ENCODE peak calls at places on chromosome 2, in ten cellular contexts. K, P, D, C, V, L, Y, A, J and T are unnamed samples.

GRCh38 chr2:213122730-213123129 is 28.7 kb downstream of the IKZF2 start:
- DNase-seq in K (no peak), P (no peak), D (no peak), C (no peak), V (no peak), L (no peak), Y (no peak), A (no peak), J (no peak), T (no peak)

GRCh38 chr2:156436477-156437085 is 402 bp downstream of the GPD2 start:
- DNase-seq in K (peak), P (no peak), D (peak), C (peak), V (no peak), L (no peak), Y (no peak), A (no peak), J (peak), T (no peak)

GRCh38 chr2:176710657-176711197 is 441.5 kb downstream of the MTX2 start:
- DNase-seq in K (no peak), P (no peak), D (no peak), C (no peak), V (no peak), L (no peak), Y (no peak), A (no peak), J (no peak), T (no peak)

GRCh38 chr2:94759211-94759610 is 112.0 kb upstream of the TEKT4 start:
- DNase-seq in K (no peak), P (no peak), D (peak), C (no peak), V (no peak), L (no peak), Y (no peak), A (no peak), J (no peak), T (no peak)

GRCh38 chr2:168457177-168457905 is 1.3 kb downstream of the CERS6 start:
- DNase-seq in K (no peak), P (no peak), D (peak), C (no peak), V (no peak), L (no peak), Y (no peak), A (no peak), J (no peak), T (no peak)

GRCh38 chr2:150627526-150627925 is 140.1 kb upstream of the RND3 start:
- DNase-seq in K (no peak), P (no peak), D (no peak), C (no peak), V (no peak), L (no peak), Y (no peak), A (no peak), J (no peak), T (no peak)

GRCh38 chr2:102271844-102272243 is 39.5 kb upstream of the IL1RL1 start:
- DNase-seq in K (no peak), P (no peak), D (no peak), C (no peak), V (no peak), L (no peak), Y (no peak), A (no peak), J (no peak), T (no peak)

GRCh38 chr2:217922101-217923006 is 80.4 kb downstream of the TNS1 start:
- DNase-seq in K (no peak), P (no peak), D (no peak), C (no peak), V (peak), L (no peak), Y (no peak), A (peak), J (no peak), T (peak)

GRCh38 chr2:105396254-105397024 is 2.4 kb downstream of the FHL2 start:
- DNase-seq in K (peak), P (no peak), D (peak), C (no peak), V (peak), L (no peak), Y (no peak), A (no peak), J (no peak), T (no peak)

GRCh38 chr2:191612496-191612895 is 65.4 kb upstream of the NABP1 start:
- DNase-seq in K (no peak), P (no peak), D (no peak), C (no peak), V (no peak), L (no peak), Y (no peak), A (no peak), J (no peak), T (no peak)

GRCh38 chr2:178553047-178553446 is 72.8 kb downstream of the PLEKHA3 start:
- DNase-seq in K (no peak), P (no peak), D (no peak), C (no peak), V (no peak), L (no peak), Y (no peak), A (no peak), J (no peak), T (no peak)

GRCh38 chr2:174487536-174488162 is 820 bp upstream of the GPR155 start:
- DNase-seq in K (no peak), P (no peak), D (no peak), C (no peak), V (no peak), L (no peak), Y (no peak), A (no peak), J (no peak), T (no peak)

GRCh38 chr2:199258291-199258690 is 199.4 kb downstream of the SATB2 start:
- DNase-seq in K (no peak), P (no peak), D (no peak), C (no peak), V (no peak), L (no peak), Y (no peak), A (no peak), J (no peak), T (no peak)

GRCh38 chr2:222038086-222038802 is 260.6 kb downstream of the PAX3 start:
- DNase-seq in K (no peak), P (no peak), D (no peak), C (peak), V (no peak), L (no peak), Y (no peak), A (no peak), J (no peak), T (no peak)

GRCh38 chr2:54570925-54571694 is 115.0 kb downstream of the SPTBN1 start:
- DNase-seq in K (peak), P (no peak), D (peak), C (no peak), V (no peak), L (no peak), Y (peak), A (peak), J (peak), T (no peak)

GRCh38 chr2:44933434-44933951 is 8.0 kb upstream of the SIX3 start:
- DNase-seq in K (no peak), P (no peak), D (no peak), C (no peak), V (no peak), L (no peak), Y (no peak), A (no peak), J (no peak), T (no peak)

GRCh38 chr2:158893057-158893456 is 75.4 kb upstream of the TANC1 start:
- DNase-seq in K (no peak), P (no peak), D (no peak), C (peak), V (no peak), L (no peak), Y (no peak), A (no peak), J (no peak), T (no peak)

GRCh38 chr2:230447455-230448451 is 31.8 kb downstream of the SP100 start:
- DNase-seq in K (no peak), P (no peak), D (peak), C (no peak), V (no peak), L (no peak), Y (no peak), A (no peak), J (no peak), T (no peak)

GRCh38 chr2:36770542-36771287 is 74.2 kb downstream of the VIT start:
- DNase-seq in K (peak), P (no peak), D (peak), C (no peak), V (peak), L (no peak), Y (no peak), A (no peak), J (no peak), T (no peak)

GRCh38 chr2:186780701-186781316 is 68.2 kb downstream of the ZSWIM2 start:
- DNase-seq in K (no peak), P (no peak), D (no peak), C (no peak), V (no peak), L (no peak), Y (no peak), A (no peak), J (no peak), T (no peak)

GRCh38 chr2:12057436-12058166 is 311.2 kb downstream of the LPIN1 start:
- DNase-seq in K (peak), P (no peak), D (no peak), C (no peak), V (peak), L (no peak), Y (no peak), A (peak), J (peak), T (no peak)

GRCh38 chr2:201129044-201129505 is 13.1 kb downstream of the CFLAR start:
- DNase-seq in K (peak), P (no peak), D (peak), C (no peak), V (no peak), L (no peak), Y (no peak), A (no peak), J (no peak), T (no peak)